ENCODE peak calls at places on chromosome 2, in eight cellular contexts. Z is Karpas-422, B is iPS DF 6.9, H is ureter, K is HCEC 1CT, A is HTR-8/SVneo, Q is Ammon's horn, F is WTC11. L is an unnamed sample.

GRCh38 chr2:41966431-41966893 is 81.4 kb upstream of the PKDCC start:
- DNase-seq in B (no peak), K (peak), F (no peak), H (peak), A (peak), Z (no peak), Q (peak), L (no peak)

GRCh38 chr2:54404270-54404669 is 51.9 kb upstream of the SPTBN1 start:
- DNase-seq in Q (no peak), A (no peak), Z (no peak), H (no peak), F (no peak), B (no peak), K (peak), L (no peak)

GRCh38 chr2:143939976-143940375 is 579.9 kb downstream of the ZEB2 start:
- DNase-seq in F (no peak), Q (peak), B (no peak), A (no peak), H (no peak), K (peak), Z (no peak), L (no peak)

GRCh38 chr2:68357608-68358337 is 7.3 kb upstream of the PLEK start:
- DNase-seq in F (peak), H (no peak), B (peak), Q (peak), K (peak), A (peak), Z (peak), L (no peak)

GRCh38 chr2:165293439-165294420 is 54.5 kb downstream of the SCN2A start:
- DNase-seq in K (peak), B (peak), A (peak), Z (peak), F (no peak), H (peak), Q (peak), L (no peak)

GRCh38 chr2:69253893-69254292 is 133.1 kb downstream of the GFPT1 start:
- DNase-seq in A (peak), H (no peak), Z (no peak), Q (peak), F (no peak), K (peak), B (no peak), L (no peak)

GRCh38 chr2:121534007-121534406 is 3.3 kb downstream of the RNU4ATAC start:
- DNase-seq in A (no peak), Q (no peak), K (no peak), F (no peak), Z (no peak), B (no peak), H (no peak), L (no peak)

GRCh38 chr2:154455201-154455600 is 243.3 kb upstream of the KCNJ3 start:
- DNase-seq in F (no peak), Z (no peak), Q (no peak), B (no peak), H (no peak), A (no peak), K (peak), L (no peak)

GRCh38 chr2:109371481-109372170 is 242.1 kb downstream of the SEPTIN10 start:
- DNase-seq in K (no peak), Q (no peak), A (no peak), F (no peak), Z (no peak), H (peak), B (no peak), L (peak)

GRCh38 chr2:147364597-147364996 is 480.2 kb upstream of the ACVR2A start:
- DNase-seq in Q (no peak), F (no peak), H (no peak), A (no peak), K (no peak), Z (no peak), B (no peak), L (no peak)

GRCh38 chr2:78644849-78645248 is 380.7 kb upstream of the REG3G start:
- DNase-seq in K (no peak), H (no peak), B (no peak), A (peak), Q (no peak), F (no peak), Z (no peak), L (no peak)

GRCh38 chr2:152558174-152559091 is 158.8 kb downstream of the PRPF40A start:
- DNase-seq in A (peak), Q (peak), H (no peak), B (no peak), K (peak), F (no peak), Z (no peak), L (no peak)

GRCh38 chr2:47108638-47109372 is 46.3 kb downstream of the STPG4 start:
- DNase-seq in F (no peak), Z (no peak), B (no peak), H (peak), A (peak), Q (no peak), K (no peak), L (no peak)

GRCh38 chr2:138364554-138365162 is 136.9 kb upstream of the SPOPL start:
- DNase-seq in Q (no peak), A (no peak), H (no peak), B (no peak), F (no peak), Z (no peak), K (peak), L (no peak)

GRCh38 chr2:154697422-154698237 is 865 bp upstream of the KCNJ3 start:
- DNase-seq in H (no peak), B (no peak), F (peak), K (no peak), Q (peak), A (no peak), Z (no peak), L (peak)

GRCh38 chr2:2010266-2010665 is 266.0 kb upstream of the PXDN start:
- DNase-seq in Q (no peak), B (no peak), K (no peak), A (no peak), Z (no peak), F (no peak), H (no peak), L (no peak)

GRCh38 chr2:187580462-187581124 is 26.4 kb upstream of the TFPI start:
- DNase-seq in H (no peak), Q (peak), B (no peak), Z (peak), F (no peak), A (peak), K (peak), L (no peak)

GRCh38 chr2:96152301-96153165 is 7.3 kb upstream of the DUSP2 start:
- DNase-seq in Z (no peak), H (no peak), Q (no peak), B (no peak), A (no peak), K (no peak), F (no peak), L (no peak)

GRCh38 chr2:213067888-213068287 is 83.5 kb downstream of the IKZF2 start:
- DNase-seq in H (no peak), A (no peak), Q (no peak), K (peak), Z (no peak), F (no peak), B (no peak), L (no peak)

GRCh38 chr2:120438301-120439066 is 92.5 kb downstream of the INHBB start:
- DNase-seq in A (no peak), H (no peak), F (no peak), Z (peak), K (no peak), Q (no peak), B (no peak), L (no peak)